ENCODE peak calls at places on chromosomes 4 and X, in six cellular contexts. E is heart left ventricle, W is IMR-90, V is ovary, M is testis, Z is body of pancreas. P is an unnamed sample.

GRCh38 chr4:114132830-114133229 is 153.4 kb upstream of the ARSJ start:
- DNase-seq in E (no peak), W (no peak), M (no peak), Z (no peak), V (no peak), P (no peak)

GRCh38 chrX:65920620-65921019 is 119.3 kb downstream of the VSIG4 start:
- DNase-seq in Z (no peak), W (no peak), V (no peak), E (no peak), M (no peak), P (no peak)

GRCh38 chr4:55781809-55782208 is 37.8 kb upstream of the EXOC1L start:
- DNase-seq in W (no peak), Z (no peak), V (no peak), M (no peak), E (no peak), P (no peak)

GRCh38 chr4:167614866-167615265 is 380.6 kb upstream of the SPOCK3 start:
- DNase-seq in V (no peak), E (no peak), W (no peak), Z (no peak), M (no peak), P (no peak)

GRCh38 chr4:141473952-141474351 is 162.4 kb upstream of the IL15 start:
- DNase-seq in E (no peak), M (no peak), Z (no peak), V (no peak), W (peak; percentile 61), P (no peak)

GRCh38 chr4:118033148-118034060 is 882 bp upstream of the NDST3 start:
- DNase-seq in V (peak; percentile 32), E (peak; percentile 9), Z (peak; percentile 46), W (peak; percentile 24), M (peak; percentile 74), P (no peak)

GRCh38 chr4:153205757-153206156 is 1.5 kb downstream of the TRIM2 start:
- DNase-seq in M (no peak), W (no peak), Z (peak; percentile 62), V (no peak), E (no peak), P (no peak)

GRCh38 chr4:174516794-174517193 is 5.5 kb downstream of the HPGD start:
- DNase-seq in E (no peak), M (no peak), Z (no peak), W (no peak), V (no peak), P (no peak)

GRCh38 chr4:182916483-182917181 is 554 bp downstream of the DCTD start:
- DNase-seq in W (peak; percentile 79), Z (peak; percentile 66), V (peak; percentile 77), E (peak; percentile 70), M (peak; percentile 66), P (peak; percentile 62)

GRCh38 chr4:38867478-38868054 is at the start of gene FAM114A1:
- DNase-seq in V (peak; percentile 88), Z (peak; percentile 85), M (peak; percentile 84), W (peak; percentile 80), E (peak; percentile 87), P (peak; percentile 83)

GRCh38 chrX:36609653-36610585 is 398.2 kb upstream of the FAM47C start:
- DNase-seq in M (no peak), V (no peak), E (no peak), Z (no peak), W (peak; percentile 1), P (no peak)

GRCh38 chr4:30330894-30331652 is 389.1 kb upstream of the PCDH7 start:
- DNase-seq in E (no peak), M (no peak), W (no peak), V (no peak), Z (no peak), P (no peak)

GRCh38 chr4:76781698-76782595 is 116.0 kb downstream of the SOWAHB start:
- DNase-seq in W (peak; percentile 98), Z (no peak), V (no peak), E (no peak), M (no peak), P (no peak)

GRCh38 chr4:10093801-10094552 is 22.6 kb downstream of the WDR1 start:
- DNase-seq in V (no peak), E (peak; percentile 65), W (peak; percentile 89), Z (no peak), M (no peak), P (no peak)

GRCh38 chr4:173171987-173172386 is 3.4 kb downstream of the GALNT7 start:
- DNase-seq in E (no peak), M (no peak), V (no peak), W (no peak), Z (no peak), P (no peak)

GRCh38 chrX:48492293-48492910 is 16.4 kb upstream of the PORCN start:
- DNase-seq in E (no peak), W (peak; percentile 35), Z (no peak), M (no peak), V (no peak), P (no peak)

GRCh38 chrX:151009582-151009981 is 26.4 kb downstream of the HMGB3 start:
- DNase-seq in W (no peak), V (no peak), M (no peak), E (no peak), Z (no peak), P (no peak)

GRCh38 chr4:23890369-23891063 is 669 bp upstream of the PPARGC1A start:
- DNase-seq in W (no peak), M (no peak), Z (no peak), V (no peak), E (no peak), P (no peak)

GRCh38 chr4:23889814-23890269 is at the start of gene PPARGC1A:
- DNase-seq in M (peak; percentile 85), V (peak; percentile 17), E (peak; percentile 76), W (peak; percentile 50), Z (peak; percentile 64), P (peak; percentile 37)

GRCh38 chr4:23889368-23889767 is 479 bp downstream of the PPARGC1A start:
- DNase-seq in W (no peak), Z (no peak), M (no peak), V (no peak), E (no peak), P (no peak)

GRCh38 chr4:23888421-23889319 is 1.2 kb downstream of the PPARGC1A start:
- DNase-seq in Z (no peak), E (no peak), V (peak; percentile 9), W (peak; percentile 52), M (peak; percentile 39), P (peak; percentile 16)

GRCh38 chr4:23891064-23891421 is 1.2 kb upstream of the PPARGC1A start:
- DNase-seq in E (no peak), Z (no peak), W (no peak), V (no peak), M (no peak), P (no peak)
- H3K4me3 ChIP-seq in E (peak overlapping the region; percentile 61), Z (no peak overlapping the region), W (no peak overlapping the region), V (peak overlapping the region; percentile 36), M (peak overlapping the region; percentile 49), P (peak overlapping the region; percentile 29)

GRCh38 chr4:111630705-111631104 is 514.5 kb upstream of the FAM241A start:
- DNase-seq in V (no peak), Z (no peak), E (no peak), W (peak; percentile 42), M (no peak), P (no peak)
- TF ChIP-seq CTCF in V (no peak), Z (no peak), E (peak; percentile 44), W (peak; percentile 68), M (no peak), P (no peak)

DNA sequence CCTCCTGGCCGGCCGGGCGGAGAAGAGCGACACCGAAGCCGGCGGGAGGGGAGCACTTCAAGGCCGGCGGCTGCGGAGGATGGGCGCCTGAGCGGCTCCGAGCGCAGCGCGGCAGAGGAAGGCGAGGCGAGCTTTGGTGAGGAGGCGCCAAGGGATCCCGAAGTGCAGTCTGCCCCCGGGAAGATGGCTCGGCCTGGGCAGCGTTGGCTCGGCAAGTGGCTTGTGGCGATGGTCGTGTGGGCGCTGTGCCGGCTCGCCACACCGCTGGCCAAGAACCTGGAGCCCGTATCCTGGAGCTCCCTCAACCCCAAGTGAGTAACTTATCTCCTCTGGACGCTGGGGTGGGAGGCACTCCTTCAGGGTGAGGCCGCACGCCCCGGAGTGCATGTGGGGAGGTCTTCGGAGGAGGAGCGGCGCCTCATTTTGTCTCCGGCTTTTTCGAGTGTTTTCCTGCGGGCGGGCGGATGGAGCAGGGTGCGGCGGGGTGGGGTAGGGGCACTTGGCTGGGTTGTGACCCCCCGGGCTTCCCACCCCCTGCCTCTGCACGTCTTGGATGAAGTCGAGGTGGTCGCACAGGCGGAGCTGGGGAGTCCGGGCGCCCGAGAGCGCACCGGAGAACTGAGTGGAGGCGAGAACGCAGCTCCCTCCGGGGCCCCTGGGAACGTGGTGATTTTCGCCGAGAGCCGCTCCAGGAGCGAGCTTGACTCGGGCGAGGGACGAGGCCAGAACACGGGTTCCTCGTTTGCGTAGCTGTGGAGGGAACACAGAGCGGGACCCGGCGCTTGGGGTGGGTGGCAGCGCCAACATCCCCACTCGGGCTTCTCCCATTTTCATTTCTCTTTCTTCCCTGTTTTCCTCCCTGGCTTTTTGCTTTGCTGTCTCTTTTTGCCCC is 1.0 kb downstream of the EFNB1 start:
- DNase-seq in E (no peak), V (peak; percentile 43), W (peak; percentile 19), Z (no peak), M (no peak), P (peak; percentile 32)
- TF ChIP-seq POLR2A in E (no peak), V (no peak), W (no peak), Z (no peak), M (no peak), P (no peak)

GRCh38 chr4:185480016-185480732 is 8.6 kb upstream of the CCDC110 start:
- DNase-seq in V (no peak), W (no peak), Z (no peak), M (no peak), E (no peak), P (no peak)
- H3K4me3 ChIP-seq in V (no peak overlapping the region), W (no peak overlapping the region), Z (no peak overlapping the region), M (no peak overlapping the region), E (no peak overlapping the region), P (no peak overlapping the region)

DNA sequence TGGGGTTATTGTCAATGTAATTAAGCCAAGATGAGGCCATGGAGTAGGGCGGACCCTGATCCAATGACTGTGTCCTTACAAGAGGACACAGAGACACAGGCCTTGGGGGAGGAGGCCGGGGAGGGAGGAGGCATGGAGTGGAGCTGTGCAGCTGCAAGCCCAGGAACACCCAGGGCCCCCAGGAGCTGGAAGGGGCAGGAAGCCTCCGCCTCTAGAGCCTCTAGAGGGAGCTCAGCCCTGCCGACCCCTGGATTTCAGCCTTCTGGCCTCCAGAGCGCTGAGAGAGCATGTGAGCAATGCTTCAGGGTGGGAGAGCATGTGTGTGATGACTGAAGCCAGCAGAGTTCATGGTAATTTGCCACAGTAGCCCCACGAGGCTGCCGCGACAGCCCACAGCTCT is 234.6 kb downstream of the AFAP1 start:
- DNase-seq in M (peak; percentile 76), W (no peak), V (no peak), Z (no peak), E (peak; percentile 29), P (no peak)
- TF ChIP-seq CTCF in M (no peak), W (no peak), V (no peak), Z (no peak), E (peak; percentile 8), P (no peak)

P was measured in uterus.